ENCODE peak calls at places on chromosomes 4 and X, in ten cellular contexts. W is fibroblast of the aortic adventitia, U is lung, N is GM13976, A is PC-3, C is astrocyte of the cerebellum, P is AG10803, X is tibial nerve, Z is HCT116, L is fibroblast of mammary gland. F is an unnamed sample.

GRCh38 chr4:20272411-20272872 is 20.7 kb downstream of the SLIT2 start:
- DNase-seq in W (peak), U (no peak), N (no peak), A (peak), C (peak), P (peak), X (no peak), Z (no peak), L (peak), F (no peak)

GRCh38 chr4:14559641-14560040 is 442.6 kb upstream of the CPEB2 start:
- DNase-seq in W (no peak), U (no peak), N (no peak), A (no peak), C (no peak), P (no peak), X (no peak), Z (no peak), L (no peak), F (no peak)

GRCh38 chr4:61828960-61829359 is 628.8 kb downstream of the ADGRL3 start:
- DNase-seq in W (no peak), U (no peak), N (no peak), A (no peak), C (no peak), P (no peak), X (no peak), Z (no peak), L (no peak), F (no peak)

GRCh38 chrX:81378550-81378949 is 176.6 kb downstream of the SH3BGRL start:
- DNase-seq in W (no peak), U (no peak), N (no peak), A (no peak), C (no peak), P (no peak), X (no peak), Z (no peak), L (no peak), F (peak)

GRCh38 chrX:101091817-101092216 is 6.2 kb upstream of the CENPI start:
- DNase-seq in W (no peak), U (no peak), N (no peak), A (no peak), C (no peak), P (no peak), X (no peak), Z (no peak), L (no peak), F (no peak)

GRCh38 chr4:37652747-37653527 is 33.2 kb downstream of the RELL1 start:
- DNase-seq in W (no peak), U (no peak), N (no peak), A (no peak), C (no peak), P (no peak), X (no peak), Z (no peak), L (no peak), F (no peak)

GRCh38 chrX:118181030-118181429 is 64.4 kb upstream of the KLHL13 start:
- DNase-seq in W (peak), U (no peak), N (no peak), A (peak), C (peak), P (no peak), X (no peak), Z (no peak), L (peak), F (peak)

GRCh38 chr4:110618091-110619000 is 4.5 kb downstream of the PITX2 start:
- DNase-seq in W (no peak), U (no peak), N (no peak), A (peak), C (no peak), P (no peak), X (no peak), Z (no peak), L (no peak), F (no peak)

GRCh38 chr4:87442889-87443288 is 20.5 kb downstream of the NUDT9 start:
- DNase-seq in W (no peak), U (no peak), N (no peak), A (no peak), C (no peak), P (no peak), X (no peak), Z (no peak), L (no peak), F (no peak)

GRCh38 chr4:184787766-184788503 is 37.8 kb downstream of the ACSL1 start:
- DNase-seq in W (no peak), U (no peak), N (no peak), A (no peak), C (no peak), P (no peak), X (no peak), Z (no peak), L (no peak), F (peak)

GRCh38 chrX:1463581-1464281 is 11.0 kb upstream of the ASMTL start:
- DNase-seq in W (no peak), U (peak), N (no peak), A (no peak), C (no peak), P (no peak), X (no peak), Z (no peak), L (no peak), F (no peak)

GRCh38 chrX:124573458-124573857 is 227.1 kb downstream of the SH2D1A start:
- DNase-seq in W (no peak), U (no peak), N (no peak), A (peak), C (no peak), P (peak), X (no peak), Z (no peak), L (peak), F (no peak)

GRCh38 chrX:42920752-42921151 is 142.8 kb upstream of the PPP1R2C start:
- DNase-seq in W (no peak), U (no peak), N (no peak), A (no peak), C (no peak), P (no peak), X (no peak), Z (no peak), L (peak), F (no peak)

GRCh38 chr4:66294626-66295025 is 624.3 kb upstream of the EPHA5 start:
- DNase-seq in W (no peak), U (no peak), N (no peak), A (peak), C (peak), P (no peak), X (no peak), Z (no peak), L (no peak), F (no peak)

GRCh38 chrX:39750798-39751197 is 347.0 kb downstream of the BCOR start:
- DNase-seq in W (no peak), U (no peak), N (no peak), A (no peak), C (no peak), P (no peak), X (no peak), Z (no peak), L (no peak), F (no peak)

GRCh38 chr4:77209936-77210335 is 52.9 kb downstream of the CCNG2 start:
- DNase-seq in W (no peak), U (no peak), N (no peak), A (no peak), C (no peak), P (no peak), X (no peak), Z (no peak), L (no peak), F (no peak)

GRCh38 chr4:63315651-63316050 is 1093.6 kb downstream of the TECRL start:
- DNase-seq in W (no peak), U (no peak), N (no peak), A (no peak), C (no peak), P (no peak), X (no peak), Z (no peak), L (no peak), F (no peak)

GRCh38 chrX:149504915-149505651 is at the start of gene IDS:
- DNase-seq in W (peak), U (peak), N (peak), A (peak), C (peak), P (peak), X (peak), Z (peak), L (peak), F (peak)

GRCh38 chrX:149508467-149508866 is 3.4 kb upstream of the IDS start:
- DNase-seq in W (no peak), U (no peak), N (no peak), A (no peak), C (no peak), P (no peak), X (no peak), Z (no peak), L (no peak), F (no peak)

GRCh38 chrX:149505671-149506070 is 565 bp upstream of the IDS start:
- DNase-seq in W (no peak), U (no peak), N (no peak), A (no peak), C (no peak), P (no peak), X (no peak), Z (no peak), L (no peak), F (no peak)

GRCh38 chrX:149506349-149506748 is 1.2 kb upstream of the IDS start:
- DNase-seq in W (no peak), U (no peak), N (no peak), A (peak), C (no peak), P (no peak), X (no peak), Z (no peak), L (no peak), F (no peak)

DNA sequence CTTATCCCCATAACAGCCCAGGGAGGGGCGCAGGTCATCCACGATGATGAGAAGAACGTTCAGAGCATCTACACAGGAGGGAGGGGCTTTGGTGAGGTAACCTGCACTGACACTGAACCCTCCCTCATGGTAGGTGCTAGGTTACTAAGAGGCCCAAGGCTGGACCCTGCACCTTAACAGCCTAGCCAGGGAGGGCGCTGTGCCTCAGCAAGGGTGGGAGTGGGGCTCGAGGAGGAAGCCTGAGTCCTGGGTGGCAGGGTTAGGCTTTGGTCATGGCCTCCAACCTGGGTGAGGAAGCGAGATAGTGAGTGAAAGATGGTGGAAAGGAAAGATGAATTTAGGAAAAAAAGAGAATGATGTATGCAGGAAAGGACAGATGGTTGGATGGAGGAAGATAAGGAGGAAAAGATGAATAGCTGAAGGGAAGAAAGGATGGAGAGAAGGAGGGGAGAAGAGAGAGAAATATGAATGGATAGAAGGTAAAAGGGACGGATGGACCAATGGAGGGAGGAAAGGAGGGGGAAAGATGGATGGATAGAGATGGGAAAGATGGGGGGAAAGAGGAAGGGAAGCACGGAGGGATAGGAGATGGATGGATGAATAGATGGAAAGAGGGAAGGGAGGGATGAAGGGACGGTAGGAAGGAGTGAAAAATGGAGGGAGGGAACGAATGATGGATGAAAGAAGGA is 736 bp downstream of the IDS start:
- DNase-seq in W (peak), U (no peak), N (peak), A (peak), C (no peak), P (peak), X (no peak), Z (no peak), L (peak), F (no peak)
- TF ChIP-seq CTCF in W (peak), U (no peak), N (peak), A (peak), C (peak), P (peak), X (no peak), Z (peak), L (no peak), F (peak)

GRCh38 chrX:132730726-132731125 is 227.7 kb downstream of the HS6ST2 start:
- DNase-seq in W (no peak), U (no peak), N (no peak), A (no peak), C (no peak), P (no peak), X (no peak), Z (no peak), L (no peak), F (no peak)

GRCh38 chrX:132728296-132728695 is 230.1 kb downstream of the HS6ST2 start:
- DNase-seq in W (no peak), U (no peak), N (no peak), A (no peak), C (no peak), P (no peak), X (no peak), Z (no peak), L (no peak), F (no peak)

GRCh38 chrX:132732236-132732635 is 226.2 kb downstream of the HS6ST2 start:
- DNase-seq in W (no peak), U (no peak), N (no peak), A (no peak), C (no peak), P (no peak), X (no peak), Z (no peak), L (no peak), F (no peak)

DNA sequence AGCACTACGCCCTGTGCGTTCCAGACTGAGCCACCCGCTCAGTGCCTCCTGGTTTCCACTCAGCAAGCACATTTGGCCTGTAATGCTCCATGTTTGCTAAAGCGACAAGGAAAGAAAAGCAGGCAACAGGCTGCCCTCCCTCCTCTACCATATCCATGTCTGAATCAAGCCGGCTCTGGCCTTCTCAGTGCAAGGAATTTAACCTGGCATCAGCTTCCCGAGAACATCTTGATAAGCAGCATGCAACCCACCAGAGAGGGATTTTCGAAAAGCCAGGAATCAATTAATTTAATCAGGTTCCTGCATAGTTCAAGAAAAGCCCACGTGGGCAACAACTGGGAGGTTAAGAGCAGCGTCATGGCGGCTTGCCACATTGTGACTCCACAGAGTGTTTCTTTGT is 228.2 kb downstream of the HS6ST2 start:
- DNase-seq in W (no peak), U (no peak), N (no peak), A (no peak), C (no peak), P (no peak), X (no peak), Z (no peak), L (no peak), F (no peak)
- TF ChIP-seq CTCF in W (no peak), U (no peak), N (no peak), A (no peak), C (no peak), P (no peak), X (no peak), Z (no peak), L (no peak), F (no peak)

GRCh38 chrX:137930562-137930961 is 364.6 kb downstream of the ZIC3 start:
- DNase-seq in W (no peak), U (no peak), N (no peak), A (no peak), C (no peak), P (no peak), X (no peak), Z (no peak), L (no peak), F (no peak)

GRCh38 chrX:137929951-137930350 is 364.0 kb downstream of the ZIC3 start:
- DNase-seq in W (no peak), U (no peak), N (no peak), A (peak), C (no peak), P (no peak), X (no peak), Z (no peak), L (no peak), F (no peak)

DNA sequence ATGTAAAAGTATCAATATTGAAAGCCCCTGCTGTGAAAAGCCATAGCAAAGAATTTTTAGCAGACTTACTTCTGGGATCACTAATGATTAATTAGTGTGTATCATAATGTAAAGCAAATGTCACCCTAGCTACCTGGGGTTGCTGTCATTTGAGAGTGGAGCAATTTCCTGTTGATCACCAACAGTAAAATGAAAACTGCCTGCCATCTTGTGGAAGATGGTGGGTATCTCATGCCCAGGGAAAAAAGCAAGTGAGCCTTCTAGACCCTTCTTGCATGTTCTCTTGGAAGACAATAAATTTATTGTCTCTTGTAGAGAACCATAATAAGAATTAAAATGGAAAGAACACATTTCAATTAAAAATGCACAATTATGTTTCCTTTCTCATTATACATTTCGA is 360.2 kb downstream of the ZIC3 start:
- DNase-seq in W (no peak), U (no peak), N (no peak), A (peak), C (peak), P (no peak), X (no peak), Z (no peak), L (no peak), F (no peak)
- TF ChIP-seq CTCF in W (no peak), U (no peak), N (no peak), A (peak), C (peak), P (no peak), X (no peak), Z (no peak), L (no peak), F (no peak)

GRCh38 chr4:81081156-81081555 is 50.6 kb downstream of the BMP3 start:
- DNase-seq in W (no peak), U (no peak), N (no peak), A (no peak), C (no peak), P (no peak), X (no peak), Z (no peak), L (no peak), F (no peak)

GRCh38 chr4:81084624-81085023 is 54.1 kb downstream of the BMP3 start:
- DNase-seq in W (peak), U (no peak), N (no peak), A (no peak), C (no peak), P (peak), X (no peak), Z (no peak), L (no peak), F (no peak)

GRCh38 chr4:81085979-81086378 is 55.5 kb downstream of the BMP3 start:
- DNase-seq in W (no peak), U (no peak), N (no peak), A (no peak), C (no peak), P (no peak), X (no peak), Z (no peak), L (no peak), F (no peak)

GRCh38 chr4:81085291-81085690 is 54.8 kb downstream of the BMP3 start:
- DNase-seq in W (peak), U (no peak), N (no peak), A (no peak), C (no peak), P (peak), X (no peak), Z (no peak), L (no peak), F (no peak)

DNA sequence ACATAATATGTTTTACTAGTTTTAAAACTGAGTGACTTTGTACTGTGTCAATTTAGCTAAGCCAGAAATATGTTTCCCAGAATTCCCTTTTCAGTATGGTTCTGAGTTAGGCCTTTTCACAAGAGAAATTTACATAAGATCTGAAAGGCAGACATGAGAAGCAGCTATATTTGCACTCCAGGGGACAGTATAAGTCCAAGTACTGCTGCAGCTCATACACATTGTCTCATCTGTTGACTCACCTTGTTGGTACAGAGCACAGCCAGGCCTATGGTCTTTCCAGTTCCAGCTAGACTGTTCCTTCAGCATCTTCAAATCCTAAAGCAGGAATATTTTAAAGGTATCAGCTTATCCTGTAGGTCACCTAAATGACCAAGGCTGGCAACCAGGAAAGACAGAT is 53.5 kb downstream of the BMP3 start:
- DNase-seq in W (peak), U (no peak), N (no peak), A (peak), C (peak), P (peak), X (no peak), Z (no peak), L (peak), F (no peak)
- TF ChIP-seq CTCF in W (peak), U (no peak), N (no peak), A (peak), C (peak), P (peak), X (no peak), Z (peak), L (peak), F (peak)

GRCh38 chrX:56786889-56787733 is 58.1 kb downstream of the NBDY start:
- DNase-seq in W (no peak), U (no peak), N (no peak), A (no peak), C (no peak), P (no peak), X (no peak), Z (no peak), L (no peak), F (no peak)

GRCh38 chrX:56788229-56788628 is 59.2 kb downstream of the NBDY start:
- DNase-seq in W (peak), U (no peak), N (no peak), A (no peak), C (no peak), P (no peak), X (no peak), Z (no peak), L (no peak), F (no peak)

GRCh38 chrX:56789518-56790070 is 60.6 kb downstream of the NBDY start:
- DNase-seq in W (no peak), U (no peak), N (no peak), A (no peak), C (no peak), P (no peak), X (no peak), Z (no peak), L (no peak), F (no peak)

GRCh38 chrX:56787734-56788152 is 58.7 kb downstream of the NBDY start:
- DNase-seq in W (no peak), U (no peak), N (no peak), A (no peak), C (no peak), P (no peak), X (no peak), Z (no peak), L (no peak), F (no peak)

GRCh38 chrX:56788717-56789122 is 59.7 kb downstream of the NBDY start:
- DNase-seq in W (peak), U (no peak), N (peak), A (no peak), C (no peak), P (no peak), X (peak), Z (no peak), L (peak), F (no peak)
- TF ChIP-seq CTCF in W (peak), U (peak), N (peak), A (no peak), C (no peak), P (no peak), X (no peak), Z (peak), L (peak), F (no peak)

GRCh38 chr4:167020410-167020809 is 213.9 kb downstream of the SPOCK3 start:
- DNase-seq in W (peak), U (no peak), N (no peak), A (peak), C (no peak), P (no peak), X (no peak), Z (no peak), L (no peak), F (no peak)
- TF ChIP-seq CTCF in W (peak), U (no peak), N (peak), A (peak), C (peak), P (no peak), X (no peak), Z (peak), L (peak), F (no peak)

F was measured in AG09319.